ENCODE peak calls at places on chromosomes 3 and 15, in eight cellular contexts. V, I, Z, K, M, R, W and H are unnamed samples.

GRCh38 chr3:57999423-58000115 is 8.7 kb upstream of the FLNB start:
- DNase-seq in V (no peak), I (no peak), Z (no peak), K (no peak), M (no peak), R (no peak), W (no peak), H (no peak)

GRCh38 chr3:4394048-4394447 is 73.0 kb downstream of the SUMF1 start:
- DNase-seq in V (peak; percentile 35), I (no peak), Z (no peak), K (no peak), M (peak; percentile 37), R (no peak), W (no peak), H (peak; percentile 24)

GRCh38 chr3:186821429-186822367 is 15.4 kb upstream of the RFC4 start:
- DNase-seq in V (peak; percentile 75), I (peak; percentile 48), Z (peak; percentile 49), K (no peak), M (peak; percentile 81), R (peak; percentile 63), W (no peak), H (peak; percentile 73)

GRCh38 chr15:22979069-22979698 is 984 bp downstream of the CYFIP1 start:
- DNase-seq in V (peak; percentile 40), I (peak; percentile 33), Z (peak; percentile 18), K (no peak), M (peak; percentile 63), R (no peak), W (peak; percentile 57), H (peak; percentile 75)

GRCh38 chr15:57911247-57911646 is 154.3 kb downstream of the ALDH1A2 start:
- DNase-seq in V (peak; percentile 42), I (no peak), Z (no peak), K (no peak), M (no peak), R (no peak), W (peak; percentile 73), H (no peak)

GRCh38 chr3:135238201-135238600 is 443.1 kb downstream of the EPHB1 start:
- DNase-seq in V (no peak), I (no peak), Z (peak; percentile 61), K (no peak), M (no peak), R (no peak), W (no peak), H (no peak)

GRCh38 chr15:82128401-82129143 is 82.8 kb upstream of the MEX3B start:
- DNase-seq in V (no peak), I (no peak), Z (no peak), K (no peak), M (peak; percentile 56), R (no peak), W (no peak), H (no peak)

GRCh38 chr15:100106732-100107131 is 235.0 kb downstream of the ADAMTS17 start:
- DNase-seq in V (no peak), I (no peak), Z (no peak), K (no peak), M (no peak), R (no peak), W (no peak), H (peak; percentile 36)

GRCh38 chr3:186589856-186590579 is 19.5 kb downstream of the DNAJB11 start:
- DNase-seq in V (peak; percentile 34), I (no peak), Z (no peak), K (no peak), M (peak; percentile 26), R (no peak), W (no peak), H (no peak)

GRCh38 chr15:70426065-70426821 is 328.5 kb upstream of the TLE3 start:
- DNase-seq in V (peak; percentile 50), I (no peak), Z (no peak), K (no peak), M (peak; percentile 23), R (peak; percentile 42), W (no peak), H (no peak)

GRCh38 chr3:69423756-69424155 is 37.9 kb upstream of the FRMD4B start:
- DNase-seq in V (no peak), I (no peak), Z (no peak), K (no peak), M (no peak), R (no peak), W (no peak), H (no peak)

GRCh38 chr3:122679467-122680291 is 960 bp upstream of the PARP14 start:
- DNase-seq in V (peak; percentile 12), I (no peak), Z (peak; percentile 23), K (no peak), M (peak; percentile 42), R (no peak), W (peak; percentile 49), H (peak; percentile 39)

GRCh38 chr3:184539801-184540440 is 21.7 kb upstream of the EPHB3 start:
- DNase-seq in V (no peak), I (no peak), Z (no peak), K (no peak), M (no peak), R (no peak), W (no peak), H (no peak)

GRCh38 chr3:34066999-34067398 is 268.6 kb downstream of the PDCD6IP start:
- DNase-seq in V (no peak), I (no peak), Z (no peak), K (no peak), M (no peak), R (no peak), W (no peak), H (no peak)

GRCh38 chr3:41448396-41448795 is 249.1 kb downstream of the CTNNB1 start:
- DNase-seq in V (no peak), I (no peak), Z (no peak), K (no peak), M (no peak), R (no peak), W (no peak), H (no peak)

GRCh38 chr3:38562467-38562925 is 66.4 kb downstream of the EXOG start:
- DNase-seq in V (no peak), I (no peak), Z (no peak), K (no peak), M (no peak), R (no peak), W (no peak), H (no peak)

GRCh38 chr3:188594137-188594536 is 440.2 kb downstream of the LPP start:
- DNase-seq in V (peak; percentile 90), I (no peak), Z (no peak), K (no peak), M (peak; percentile 96), R (peak; percentile 46), W (no peak), H (peak; percentile 92)

GRCh38 chr3:168794427-168794826 is 698.7 kb upstream of the GOLIM4 start:
- DNase-seq in V (no peak), I (no peak), Z (no peak), K (no peak), M (no peak), R (no peak), W (no peak), H (no peak)

GRCh38 chr3:159824341-159824740 is 164.3 kb upstream of the IL12A start:
- DNase-seq in V (peak; percentile 91), I (peak; percentile 81), Z (no peak), K (no peak), M (peak; percentile 96), R (peak; percentile 51), W (no peak), H (peak; percentile 83)

GRCh38 chr3:155963557-155963956 is 93.1 kb downstream of the GMPS start:
- DNase-seq in V (peak; percentile 19), I (no peak), Z (no peak), K (no peak), M (peak; percentile 60), R (no peak), W (no peak), H (peak; percentile 44)

GRCh38 chr3:133475245-133476010 is 75.6 kb downstream of the BFSP2 start:
- DNase-seq in V (no peak), I (no peak), Z (peak; percentile 40), K (no peak), M (no peak), R (no peak), W (no peak), H (no peak)

GRCh38 chr15:90020041-90020735 is 19.1 kb downstream of the ZNF710 start:
- DNase-seq in V (no peak), I (no peak), Z (no peak), K (no peak), M (no peak), R (no peak), W (no peak), H (no peak)

GRCh38 chr3:15265655-15266509 is 59.8 kb downstream of the CAPN7 start:
- DNase-seq in V (no peak), I (no peak), Z (no peak), K (no peak), M (no peak), R (no peak), W (no peak), H (no peak)

GRCh38 chr15:80445300-80446041 is 41.3 kb downstream of the ARNT2 start:
- DNase-seq in V (no peak), I (no peak), Z (no peak), K (no peak), M (no peak), R (no peak), W (no peak), H (no peak)

GRCh38 chr3:37477275-37477674 is 302.9 kb upstream of the LRRFIP2 start:
- DNase-seq in V (no peak), I (no peak), Z (no peak), K (no peak), M (no peak), R (no peak), W (no peak), H (no peak)

GRCh38 chr3:77935418-77935817 is 895.5 kb downstream of the ROBO2 start:
- DNase-seq in V (no peak), I (no peak), Z (no peak), K (no peak), M (no peak), R (no peak), W (no peak), H (no peak)

GRCh38 chr3:13123266-13123665 is 50.0 kb upstream of the IQSEC1 start:
- DNase-seq in V (no peak), I (no peak), Z (no peak), K (no peak), M (no peak), R (no peak), W (no peak), H (no peak)

GRCh38 chr15:31501074-31501473 is 174.4 kb downstream of the KLF13 start:
- DNase-seq in V (no peak), I (no peak), Z (no peak), K (no peak), M (no peak), R (no peak), W (no peak), H (no peak)

GRCh38 chr15:43218908-43219706 is 1.7 kb downstream of the EPB42 start:
- DNase-seq in V (peak; percentile 19), I (peak; percentile 44), Z (no peak), K (no peak), M (peak; percentile 48), R (peak; percentile 38), W (no peak), H (peak; percentile 12)

GRCh38 chr3:127598841-127599570 is 795 bp downstream of the MCM2 start:
- DNase-seq in V (peak; percentile 2), I (no peak), Z (no peak), K (no peak), M (no peak), R (no peak), W (no peak), H (no peak)